ENCODE peak calls at places on chromosomes 11 and 22, in nine cellular contexts. C, M, P, V, I, Y, N, B and A are unnamed samples.

GRCh38 chr22:29014773-29015172 is 46.9 kb downstream of the C22orf31 start:
- DNase-seq in C (no peak), M (no peak), P (no peak), V (no peak), I (no peak), Y (no peak), N (no peak), B (no peak), A (no peak)

GRCh38 chr11:114183041-114183511 is 113.1 kb upstream of the NNMT start:
- DNase-seq in C (no peak), M (no peak), P (no peak), V (no peak), I (no peak), Y (no peak), N (peak), B (no peak), A (no peak)

GRCh38 chr11:8258289-8258688 is 5.4 kb downstream of the LMO1 start:
- DNase-seq in C (no peak), M (no peak), P (no peak), V (no peak), I (no peak), Y (no peak), N (no peak), B (no peak), A (no peak)

GRCh38 chr11:10650630-10651029 is 42.9 kb downstream of the IRAG1 start:
- DNase-seq in C (no peak), M (no peak), P (no peak), V (no peak), I (no peak), Y (no peak), N (no peak), B (no peak), A (no peak)

GRCh38 chr11:14455648-14456430 is 43.8 kb downstream of the COPB1 start:
- DNase-seq in C (no peak), M (peak), P (no peak), V (no peak), I (no peak), Y (no peak), N (no peak), B (peak), A (no peak)

GRCh38 chr11:124762624-124763155 is 600 bp upstream of the ESAM start:
- DNase-seq in C (no peak), M (no peak), P (no peak), V (no peak), I (no peak), Y (peak), N (peak), B (no peak), A (peak)

GRCh38 chr11:45092901-45093760 is 53.3 kb upstream of the PRDM11 start:
- DNase-seq in C (no peak), M (peak), P (no peak), V (peak), I (no peak), Y (no peak), N (no peak), B (peak), A (no peak)

GRCh38 chr11:86515297-86516094 is 140.8 kb downstream of the CCDC81 start:
- DNase-seq in C (no peak), M (peak), P (no peak), V (peak), I (no peak), Y (peak), N (no peak), B (peak), A (no peak)

GRCh38 chr11:124481365-124482323 is 36.1 kb upstream of the OR8B8 start:
- DNase-seq in C (no peak), M (peak), P (no peak), V (no peak), I (peak), Y (peak), N (peak), B (peak), A (no peak)

GRCh38 chr11:73662445-73663157 is 16.2 kb downstream of the PLEKHB1 start:
- DNase-seq in C (no peak), M (peak), P (no peak), V (no peak), I (no peak), Y (no peak), N (no peak), B (peak), A (no peak)

GRCh38 chr11:1530686-1531256 is 41.3 kb downstream of the DUSP8 start:
- DNase-seq in C (no peak), M (no peak), P (no peak), V (no peak), I (no peak), Y (no peak), N (peak), B (no peak), A (peak)

GRCh38 chr11:125141686-125142535 is 22.6 kb upstream of the PKNOX2 start:
- DNase-seq in C (peak), M (peak), P (peak), V (no peak), I (peak), Y (peak), N (peak), B (peak), A (no peak)

GRCh38 chr11:82858556-82859091 is 41.6 kb downstream of the PRCP start:
- DNase-seq in C (no peak), M (peak), P (no peak), V (no peak), I (no peak), Y (peak), N (no peak), B (peak), A (no peak)
- H3K4me3 ChIP-seq in C (no peak), M (no peak), P (no peak), V (no peak), I (no peak), Y (peak), N (no peak), B (no peak), A (no peak)

GRCh38 chr11:128610765-128611617 is 23.6 kb upstream of the ETS1 start:
- DNase-seq in C (peak), M (no peak), P (no peak), V (no peak), I (no peak), Y (no peak), N (no peak), B (no peak), A (no peak)
- H3K4me3 ChIP-seq in C (no peak), M (no peak), P (no peak), V (no peak), I (no peak), Y (no peak), N (no peak), B (no peak), A (no peak)

DNA sequence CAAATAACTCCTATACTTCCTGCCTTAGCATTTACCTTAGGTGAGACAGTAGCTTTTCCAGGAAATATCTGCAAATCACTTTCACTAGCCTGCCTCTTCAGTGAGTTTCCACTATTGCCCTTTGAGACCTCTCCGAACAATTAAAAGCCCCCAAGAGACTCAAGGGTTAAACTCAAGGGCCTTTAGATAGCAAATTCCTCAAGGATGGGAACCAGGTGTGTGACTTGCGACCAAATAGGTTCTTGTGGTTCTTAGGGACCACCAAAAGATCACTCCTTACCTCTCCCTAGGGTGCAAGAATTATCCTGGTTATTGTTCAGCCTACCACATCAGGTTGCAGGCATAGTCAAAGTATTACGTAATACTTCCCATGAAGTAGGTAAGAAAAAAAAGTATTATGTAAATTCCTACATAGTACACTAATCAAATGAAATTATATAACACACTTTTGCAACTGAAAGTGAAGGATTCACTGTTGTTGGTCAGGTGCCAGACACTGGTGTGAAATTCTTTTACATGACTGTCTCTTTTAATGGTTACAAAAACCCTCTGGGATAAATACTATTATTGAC is 1.4 kb upstream of the RDX start:
- DNase-seq in C (no peak), M (peak), P (no peak), V (no peak), I (no peak), Y (peak), N (no peak), B (no peak), A (no peak)
- H3K4me3 ChIP-seq in C (no peak), M (no peak), P (no peak), V (no peak), I (no peak), Y (peak), N (no peak), B (no peak), A (no peak)

DNA sequence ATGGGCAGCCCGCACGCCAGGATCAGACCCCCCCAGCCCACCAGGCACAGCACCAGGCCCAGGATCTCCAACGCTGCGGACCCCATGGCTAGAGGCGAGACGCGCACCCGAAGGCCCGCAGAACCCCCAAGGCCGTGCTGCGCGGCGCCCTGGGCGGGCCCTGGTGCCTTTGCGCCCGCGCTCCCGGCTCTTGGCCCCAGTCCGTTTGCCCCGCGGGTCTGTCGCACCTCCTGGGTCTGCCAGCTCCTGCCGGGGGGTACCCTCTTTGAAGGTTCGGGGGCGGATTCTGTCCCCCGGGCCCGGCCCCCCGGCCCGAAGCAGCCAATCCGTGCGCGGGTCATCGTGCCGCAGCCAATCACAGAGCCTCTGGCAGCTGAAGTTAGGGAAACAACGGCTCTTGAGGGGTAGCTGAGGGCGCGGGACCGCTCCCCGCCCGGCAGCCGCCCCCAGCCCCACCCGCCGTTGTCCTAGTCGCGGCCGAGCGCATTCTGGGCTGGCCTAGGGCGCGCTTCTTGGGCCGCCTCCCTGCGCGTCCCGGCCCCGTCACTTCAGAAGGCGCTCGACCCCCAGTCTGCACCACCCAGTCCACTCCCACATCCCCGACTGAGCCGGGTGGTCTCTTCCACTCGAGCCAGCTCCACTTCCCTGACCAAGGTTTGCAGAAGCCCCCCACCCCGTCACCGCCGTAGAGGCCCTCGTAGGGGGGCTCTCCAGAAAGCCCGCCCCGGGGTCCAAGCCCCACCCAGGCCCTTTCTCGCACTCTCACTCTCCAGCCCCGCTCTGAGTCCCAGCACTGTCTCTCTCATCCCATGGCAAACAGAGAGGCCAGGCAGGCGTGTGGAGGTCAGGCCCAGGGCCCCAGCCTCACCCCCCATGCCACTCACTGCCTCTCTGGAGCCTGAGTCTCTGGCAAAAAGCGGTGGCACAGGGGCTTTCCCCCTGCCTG is at the start of gene CLDN5:
- DNase-seq in C (no peak), M (no peak), P (peak), V (no peak), I (no peak), Y (no peak), N (no peak), B (peak), A (no peak)
- H3K4me3 ChIP-seq in C (no peak), M (peak), P (peak), V (peak), I (peak), Y (no peak), N (peak), B (peak), A (peak)

DNA sequence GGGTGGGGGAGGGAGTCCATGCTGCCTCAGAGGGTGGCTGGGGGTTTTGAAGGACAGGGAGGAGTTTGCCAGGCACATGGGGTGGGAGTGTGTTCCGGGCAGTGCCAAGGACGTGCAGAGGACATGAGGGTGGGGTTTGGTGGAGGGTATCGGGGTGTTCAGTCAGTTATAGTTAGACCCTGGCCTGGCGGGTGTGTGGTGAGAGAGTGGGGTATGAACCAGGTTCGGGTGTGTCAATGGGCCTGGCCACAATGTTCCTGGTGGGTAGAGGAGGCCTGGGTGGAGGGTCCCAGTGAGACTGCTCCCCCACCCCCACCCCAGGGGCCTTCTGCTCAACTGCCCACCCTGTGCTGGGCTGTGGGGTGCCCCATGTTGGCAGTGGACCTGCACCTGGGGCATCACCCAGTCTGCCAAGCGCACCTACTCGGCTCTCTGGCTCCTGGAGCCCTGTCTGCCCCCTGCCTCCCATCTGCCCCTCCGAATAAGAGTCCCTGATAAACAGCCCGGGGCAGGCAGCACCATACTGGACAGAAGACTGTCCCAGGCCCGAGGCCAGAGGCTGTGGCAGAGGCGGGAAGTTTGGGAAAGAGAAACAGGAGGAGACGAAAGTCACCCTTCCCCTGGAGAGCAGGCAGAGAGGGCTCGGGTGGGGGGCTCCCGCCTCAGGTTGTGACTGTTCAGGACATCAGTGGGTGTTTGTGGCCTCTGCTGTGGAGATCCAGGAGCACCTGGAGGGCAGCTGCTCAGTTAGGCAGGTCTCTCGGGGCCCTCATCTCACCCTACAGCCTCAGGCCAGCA is 4.1 kb downstream of the PIM3 start:
- DNase-seq in C (peak), M (no peak), P (peak), V (no peak), I (no peak), Y (no peak), N (peak), B (no peak), A (peak)
- H3K4me3 ChIP-seq in C (peak), M (no peak), P (no peak), V (no peak), I (no peak), Y (no peak), N (no peak), B (no peak), A (no peak)

GRCh38 chr22:40310771-40311120 is 35.6 kb upstream of the ADSL start:
- DNase-seq in C (no peak), M (no peak), P (no peak), V (no peak), I (no peak), Y (no peak), N (no peak), B (no peak), A (no peak)
- H3K4me3 ChIP-seq in C (no peak), M (peak), P (no peak), V (no peak), I (no peak), Y (no peak), N (no peak), B (no peak), A (no peak)

DNA sequence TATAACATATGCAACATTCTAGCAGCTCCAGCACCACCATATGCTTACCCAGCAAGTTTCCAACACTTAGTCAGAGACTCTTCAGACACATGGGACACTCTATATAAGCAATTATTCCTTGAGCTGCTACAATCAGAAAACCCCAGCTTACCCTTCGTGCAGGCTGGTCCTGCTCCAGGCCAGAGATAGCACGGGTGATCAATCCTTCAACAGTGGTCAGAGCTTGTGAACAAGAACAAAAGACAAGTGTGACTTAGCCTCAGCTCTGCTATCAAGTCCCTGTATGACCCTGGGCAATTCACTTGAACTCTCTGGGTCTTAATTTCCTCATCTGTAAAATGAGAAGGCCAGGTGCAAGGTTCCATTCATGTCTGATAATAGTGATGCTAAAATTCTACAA is 1.5 kb downstream of the ZPR1 start:
- DNase-seq in C (no peak), M (no peak), P (no peak), V (no peak), I (no peak), Y (no peak), N (no peak), B (no peak), A (no peak)
- H3K4me3 ChIP-seq in C (no peak), M (peak), P (no peak), V (no peak), I (no peak), Y (peak), N (no peak), B (no peak), A (no peak)

GRCh38 chr11:133901999-133902398 is 54.8 kb downstream of the IGSF9B start:
- DNase-seq in C (no peak), M (no peak), P (no peak), V (no peak), I (no peak), Y (no peak), N (no peak), B (no peak), A (no peak)
- H3K4me3 ChIP-seq in C (no peak), M (no peak), P (no peak), V (no peak), I (no peak), Y (no peak), N (no peak), B (no peak), A (no peak)

DNA sequence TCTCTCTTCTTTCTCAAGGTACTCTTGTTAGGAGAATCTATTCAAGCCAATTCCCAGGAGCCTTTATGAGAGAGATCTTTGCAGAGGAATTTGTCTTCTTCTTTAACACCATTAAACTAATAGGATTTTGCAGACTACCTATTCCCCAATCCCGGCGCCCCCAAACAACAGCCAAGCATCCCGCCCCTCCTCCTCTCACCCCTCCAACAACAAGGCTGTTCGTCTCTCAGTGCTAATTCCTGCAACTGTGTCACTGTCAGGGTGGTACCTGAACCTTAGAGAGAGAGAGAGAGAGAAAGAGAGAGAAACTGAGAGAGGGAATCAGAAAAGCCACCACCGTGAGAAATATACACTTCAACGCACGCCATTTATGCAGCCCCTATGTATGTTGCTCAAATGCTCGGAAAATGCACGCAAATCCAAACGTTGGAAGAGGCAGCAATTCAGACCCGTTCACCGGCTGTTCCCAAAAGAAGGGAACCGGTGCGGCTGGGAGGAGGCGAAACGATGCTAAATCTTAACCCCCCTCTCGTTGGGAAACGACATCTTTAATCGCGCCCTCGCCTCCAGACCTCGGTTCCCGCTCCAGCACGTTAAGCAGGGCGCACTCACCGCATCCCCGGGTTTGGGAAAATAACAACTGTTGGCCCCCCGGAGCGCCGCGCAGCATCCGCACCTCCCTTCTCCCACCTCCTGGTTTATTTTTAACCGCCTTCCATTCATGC is 943 bp downstream of the KCNA4 start:
- DNase-seq in C (no peak), M (no peak), P (no peak), V (no peak), I (no peak), Y (no peak), N (no peak), B (no peak), A (no peak)
- H3K4me3 ChIP-seq in C (no peak), M (no peak), P (no peak), V (no peak), I (no peak), Y (no peak), N (peak), B (peak), A (no peak)

GRCh38 chr22:23182289-23183106 is 2.2 kb downstream of the BCR start:
- DNase-seq in C (peak), M (no peak), P (no peak), V (no peak), I (no peak), Y (peak), N (peak), B (no peak), A (no peak)

GRCh38 chr22:23184764-23185113 is 4.4 kb downstream of the BCR start:
- DNase-seq in C (no peak), M (no peak), P (no peak), V (no peak), I (no peak), Y (no peak), N (peak), B (no peak), A (no peak)

GRCh38 chr22:23183107-23183698 is 2.9 kb downstream of the BCR start:
- DNase-seq in C (no peak), M (peak), P (peak), V (no peak), I (peak), Y (peak), N (peak), B (peak), A (peak)

GRCh38 chr22:23181763-23182288 is 1.5 kb downstream of the BCR start:
- DNase-seq in C (peak), M (no peak), P (no peak), V (no peak), I (no peak), Y (no peak), N (peak), B (no peak), A (peak)

DNA sequence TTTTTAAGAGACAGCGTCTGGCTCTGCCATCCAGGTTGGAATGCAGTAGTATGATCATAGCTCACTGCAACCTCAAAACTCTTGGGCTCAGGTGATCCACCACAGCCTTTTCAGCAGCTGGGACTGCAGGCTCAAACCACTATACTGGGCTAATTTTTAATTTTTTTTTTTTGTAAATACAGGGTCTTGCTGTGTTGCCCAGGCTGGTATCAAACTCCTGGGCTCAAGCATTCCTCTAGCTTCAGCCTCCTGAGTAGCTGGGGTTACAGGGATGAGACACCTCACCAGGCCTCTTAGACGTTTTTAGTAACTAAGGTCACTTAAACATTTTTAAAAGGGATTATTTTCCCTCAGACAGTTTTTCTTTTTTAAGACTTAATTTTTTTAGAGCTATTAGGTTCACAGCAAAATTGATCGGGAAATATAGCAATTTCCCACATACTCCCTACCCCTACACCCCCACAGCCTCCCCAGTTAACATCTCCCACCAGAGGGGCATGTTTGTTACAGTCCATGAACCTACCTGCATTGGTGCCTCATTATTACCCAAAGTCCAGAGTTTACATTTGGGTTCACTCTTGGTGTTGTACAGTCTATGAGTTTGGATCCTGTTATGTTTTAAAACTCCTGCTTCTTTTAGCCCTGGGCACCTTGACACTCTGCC is 3.9 kb downstream of the BCR start:
- DNase-seq in C (no peak), M (no peak), P (no peak), V (no peak), I (no peak), Y (no peak), N (no peak), B (no peak), A (no peak)
- H3K4me3 ChIP-seq in C (no peak), M (no peak), P (no peak), V (no peak), I (no peak), Y (peak), N (no peak), B (no peak), A (no peak)